ENCODE peak calls at places on chromosome 15, in ten cellular contexts. One of them, this sample, is unnamed.

GRCh38 chr15:64695571-64695992 is 79.8 kb downstream of the RBPMS2 start:
- DNase-seq in activated effector memory CD4-positive, alpha-beta T cell treated with anti-CD3 and anti-CD28 coated beads, Interleukin-2, amount 50 U/mL, for 16 hours: no peak
- DNase-seq in cardiac septum: no peak
- DNase-seq in HTR-8/SVneo: no peak
- DNase-seq in Right ventricle myocardium superior: no peak
- DNase-seq in T-helper 2 cell: no peak
- DNase-seq in NCI-H1092 treated with DMSO at 0.1 percent for 48 hours: no peak
- DNase-seq in neural crest cell: no peak
- DNase-seq in AG08396: no peak
- DNase-seq in RWPE1: no peak
- DNase-seq in this sample: no peak

GRCh38 chr15:63381301-63382192 is at the start of gene CA12:
- DNase-seq in activated effector memory CD4-positive, alpha-beta T cell treated with anti-CD3 and anti-CD28 coated beads, Interleukin-2, amount 50 U/mL, for 16 hours: no peak
- DNase-seq in cardiac septum: peak
- DNase-seq in HTR-8/SVneo: peak
- DNase-seq in Right ventricle myocardium superior: peak
- DNase-seq in T-helper 2 cell: no peak
- DNase-seq in NCI-H1092 treated with DMSO at 0.1 percent for 48 hours: peak
- DNase-seq in neural crest cell: peak
- DNase-seq in AG08396: peak
- DNase-seq in RWPE1: peak
- DNase-seq in this sample: peak

GRCh38 chr15:22808761-22809280 is 22.4 kb downstream of the NIPA1 start:
- DNase-seq in activated effector memory CD4-positive, alpha-beta T cell treated with anti-CD3 and anti-CD28 coated beads, Interleukin-2, amount 50 U/mL, for 16 hours: no peak
- DNase-seq in cardiac septum: peak
- DNase-seq in HTR-8/SVneo: no peak
- DNase-seq in Right ventricle myocardium superior: no peak
- DNase-seq in T-helper 2 cell: no peak
- DNase-seq in NCI-H1092 treated with DMSO at 0.1 percent for 48 hours: no peak
- DNase-seq in neural crest cell: no peak
- DNase-seq in AG08396: no peak
- DNase-seq in RWPE1: no peak
- DNase-seq in this sample: no peak

GRCh38 chr15:48628832-48629231 is 16.7 kb downstream of the FBN1 start:
- DNase-seq in activated effector memory CD4-positive, alpha-beta T cell treated with anti-CD3 and anti-CD28 coated beads, Interleukin-2, amount 50 U/mL, for 16 hours: no peak
- DNase-seq in cardiac septum: no peak
- DNase-seq in HTR-8/SVneo: no peak
- DNase-seq in Right ventricle myocardium superior: no peak
- DNase-seq in T-helper 2 cell: no peak
- DNase-seq in NCI-H1092 treated with DMSO at 0.1 percent for 48 hours: no peak
- DNase-seq in neural crest cell: no peak
- DNase-seq in AG08396: no peak
- DNase-seq in RWPE1: no peak
- DNase-seq in this sample: no peak

GRCh38 chr15:39596358-39597051 is 15.6 kb downstream of the THBS1 start:
- DNase-seq in activated effector memory CD4-positive, alpha-beta T cell treated with anti-CD3 and anti-CD28 coated beads, Interleukin-2, amount 50 U/mL, for 16 hours: no peak
- DNase-seq in cardiac septum: no peak
- DNase-seq in HTR-8/SVneo: no peak
- DNase-seq in Right ventricle myocardium superior: no peak
- DNase-seq in T-helper 2 cell: no peak
- DNase-seq in NCI-H1092 treated with DMSO at 0.1 percent for 48 hours: no peak
- DNase-seq in neural crest cell: no peak
- DNase-seq in AG08396: no peak
- DNase-seq in RWPE1: no peak
- DNase-seq in this sample: peak

GRCh38 chr15:78714890-78715289 is 73.9 kb upstream of the CHRNB4 start:
- DNase-seq in activated effector memory CD4-positive, alpha-beta T cell treated with anti-CD3 and anti-CD28 coated beads, Interleukin-2, amount 50 U/mL, for 16 hours: no peak
- DNase-seq in cardiac septum: no peak
- DNase-seq in HTR-8/SVneo: no peak
- DNase-seq in Right ventricle myocardium superior: no peak
- DNase-seq in T-helper 2 cell: no peak
- DNase-seq in NCI-H1092 treated with DMSO at 0.1 percent for 48 hours: no peak
- DNase-seq in neural crest cell: no peak
- DNase-seq in AG08396: no peak
- DNase-seq in RWPE1: no peak
- DNase-seq in this sample: no peak

GRCh38 chr15:40493089-40493840 is 22.5 kb downstream of the CHST14 start:
- DNase-seq in activated effector memory CD4-positive, alpha-beta T cell treated with anti-CD3 and anti-CD28 coated beads, Interleukin-2, amount 50 U/mL, for 16 hours: peak
- DNase-seq in cardiac septum: no peak
- DNase-seq in HTR-8/SVneo: no peak
- DNase-seq in Right ventricle myocardium superior: no peak
- DNase-seq in T-helper 2 cell: peak
- DNase-seq in NCI-H1092 treated with DMSO at 0.1 percent for 48 hours: no peak
- DNase-seq in neural crest cell: no peak
- DNase-seq in AG08396: no peak
- DNase-seq in RWPE1: peak
- DNase-seq in this sample: no peak

GRCh38 chr15:88127477-88127799 is 129.1 kb downstream of the NTRK3 start:
- DNase-seq in activated effector memory CD4-positive, alpha-beta T cell treated with anti-CD3 and anti-CD28 coated beads, Interleukin-2, amount 50 U/mL, for 16 hours: no peak
- DNase-seq in cardiac septum: no peak
- DNase-seq in HTR-8/SVneo: no peak
- DNase-seq in Right ventricle myocardium superior: no peak
- DNase-seq in T-helper 2 cell: no peak
- DNase-seq in NCI-H1092 treated with DMSO at 0.1 percent for 48 hours: no peak
- DNase-seq in neural crest cell: no peak
- DNase-seq in AG08396: no peak
- DNase-seq in RWPE1: no peak
- DNase-seq in this sample: no peak